ENCODE peak calls at places on chromosomes 2 and 18, in nine cellular contexts. O is psoas muscle; N is SK-N-SH; V is right cardiac atrium; C is HCT116; K is uterus; E is effector memory CD4-positive, alpha-beta T cell; H is tibial artery; P is CD8-positive, alpha-beta T cell. J is an unnamed sample.

GRCh38 chr2:163604941-163605555 is 130.8 kb downstream of the FIGN start:
- DNase-seq in V (no peak), N (no peak), E (no peak), O (no peak), C (no peak), K (no peak), H (no peak), P (no peak), J (no peak)

GRCh38 chr2:238339814-238340213 is 19.5 kb downstream of the TRAF3IP1 start:
- DNase-seq in K (no peak), H (no peak), C (no peak), N (peak; percentile 48), V (no peak), O (no peak), P (no peak), E (no peak), J (no peak)

GRCh38 chr2:102187191-102188150 is 648 bp downstream of the IL1RL2 start:
- DNase-seq in P (peak; percentile 59), O (peak; percentile 81), K (peak; percentile 24), C (no peak), E (peak; percentile 26), H (peak; percentile 78), V (peak; percentile 79), N (peak; percentile 37), J (peak; percentile 15)

GRCh38 chr2:20118051-20118450 is 66.6 kb upstream of the LAPTM4A start:
- DNase-seq in N (no peak), E (no peak), P (no peak), K (no peak), C (no peak), H (no peak), O (no peak), V (no peak), J (no peak)

GRCh38 chr2:404581-404980 is 116.7 kb upstream of the ALKAL2 start:
- DNase-seq in E (no peak), P (no peak), C (no peak), N (no peak), O (no peak), V (no peak), H (no peak), K (no peak), J (no peak)

GRCh38 chr2:167104691-167105090 is 216.4 kb downstream of the XIRP2 start:
- DNase-seq in P (no peak), H (no peak), O (no peak), N (no peak), C (no peak), E (no peak), V (no peak), K (no peak), J (no peak)

GRCh38 chr2:212595036-212595654 is 56.5 kb upstream of the ERBB4 start:
- DNase-seq in N (no peak), P (no peak), O (no peak), C (peak; percentile 32), K (no peak), H (no peak), V (no peak), E (no peak), J (no peak)

GRCh38 chr2:10490806-10491291 is 42.7 kb upstream of the ODC1 start:
- DNase-seq in K (no peak), E (no peak), N (no peak), C (no peak), V (no peak), H (peak; percentile 35), P (peak; percentile 23), O (no peak), J (no peak)

GRCh38 chr2:38035968-38036367 is 40.0 kb downstream of the CYP1B1 start:
- DNase-seq in C (no peak), O (no peak), V (no peak), P (no peak), N (no peak), E (no peak), K (no peak), H (no peak), J (no peak)

GRCh38 chr18:48805826-48806535 is 144.8 kb downstream of the SMAD7 start:
- DNase-seq in N (no peak), E (no peak), K (peak; percentile 4), H (peak; percentile 56), P (peak; percentile 36), C (no peak), O (peak; percentile 7), V (no peak), J (no peak)

GRCh38 chr2:226256237-226256636 is 543.4 kb downstream of the IRS1 start:
- DNase-seq in H (no peak), V (no peak), C (no peak), O (no peak), N (no peak), E (no peak), K (no peak), P (no peak), J (no peak)

GRCh38 chr2:217604527-217605279 is 398.1 kb downstream of the TNS1 start:
- DNase-seq in K (peak; percentile 70), C (no peak), V (peak; percentile 68), E (no peak), P (no peak), H (no peak), O (peak; percentile 72), N (peak; percentile 56), J (no peak)
- H3K27me3 ChIP-seq in K (no peaks in the 10 kb centered on the region), C (peaks cover 77% of the 10 kb centered on the region), V (no peaks in the 10 kb centered on the region), E (no peaks in the 10 kb centered on the region), P (no peaks in the 10 kb centered on the region), H (no peaks in the 10 kb centered on the region), O (no peaks in the 10 kb centered on the region), N (no peaks in the 10 kb centered on the region), J (no peaks in the 10 kb centered on the region)

GRCh38 chr2:98802344-98802743 is 71.4 kb upstream of the MGAT4A start:
- DNase-seq in E (no peak), K (no peak), C (no peak), H (no peak), O (no peak), V (no peak), P (no peak), N (no peak), J (no peak)
- H3K27me3 ChIP-seq in E (no peaks in the 10 kb centered on the region), K (no peaks in the 10 kb centered on the region), C (no peaks in the 10 kb centered on the region), H (no peaks in the 10 kb centered on the region), O (no peaks in the 10 kb centered on the region), V (no peaks in the 10 kb centered on the region), P (no peaks in the 10 kb centered on the region), N (no peaks in the 10 kb centered on the region), J (no peaks in the 10 kb centered on the region)

GRCh38 chr18:69649678-69650077 is 249.0 kb downstream of the DOK6 start:
- DNase-seq in O (no peak), K (no peak), E (no peak), H (no peak), C (no peak), P (no peak), V (no peak), N (no peak), J (no peak)
- H3K27me3 ChIP-seq in O (no peaks in the 10 kb centered on the region), K (no peaks in the 10 kb centered on the region), E (no peaks in the 10 kb centered on the region), H (no peaks in the 10 kb centered on the region), C (peaks cover 4% of the 10 kb centered on the region), P (no peaks in the 10 kb centered on the region), V (no peaks in the 10 kb centered on the region), N (no peaks in the 10 kb centered on the region), J (no peaks in the 10 kb centered on the region)

DNA sequence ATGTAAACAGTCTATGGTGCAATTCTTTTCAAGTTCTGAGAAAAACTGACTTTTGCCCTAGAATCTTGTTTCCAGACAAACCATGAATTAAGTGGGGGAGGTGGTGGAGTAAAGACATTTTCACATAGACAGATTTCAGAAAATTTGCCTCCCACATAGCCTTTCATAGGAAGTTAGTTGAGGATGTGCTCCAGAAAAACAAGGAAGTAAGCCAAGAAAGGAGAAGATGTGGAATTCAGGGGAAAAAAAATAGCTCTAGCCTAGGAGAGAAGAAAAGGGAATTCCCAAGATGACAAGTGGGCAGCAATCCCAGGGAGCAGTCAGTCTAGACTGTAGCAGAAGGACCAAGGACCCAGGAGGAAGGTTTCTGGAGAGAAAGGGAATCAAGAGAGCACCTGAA is 17.4 kb downstream of the RUFY4 start:
- DNase-seq in E (no peak), V (no peak), P (no peak), K (no peak), H (no peak), C (no peak), N (no peak), O (no peak), J (no peak)
- H3K27me3 ChIP-seq in E (no peaks in the 10 kb centered on the region), V (no peaks in the 10 kb centered on the region), P (no peaks in the 10 kb centered on the region), K (no peaks in the 10 kb centered on the region), H (no peaks in the 10 kb centered on the region), C (no peaks in the 10 kb centered on the region), N (no peaks in the 10 kb centered on the region), O (no peaks in the 10 kb centered on the region), J (no peaks in the 10 kb centered on the region)

GRCh38 chr2:176154853-176155252 is 2.3 kb upstream of the HOXD3 start:
- DNase-seq in P (no peak), H (no peak), E (no peak), N (no peak), C (no peak), K (no peak), V (no peak), O (no peak), J (no peak)
- H3K27me3 ChIP-seq in P (peaks cover 41% of the 10 kb centered on the region), H (no peaks in the 10 kb centered on the region), E (peaks cover 61% of the 10 kb centered on the region), N (no peaks in the 10 kb centered on the region), C (no peaks in the 10 kb centered on the region), K (no peaks in the 10 kb centered on the region), V (no peaks in the 10 kb centered on the region), O (peaks cover 6% of the 10 kb centered on the region), J (no peaks in the 10 kb centered on the region)

GRCh38 chr2:95024960-95025405 is 525 bp upstream of the MAL start:
- DNase-seq in H (no peak), E (no peak), O (no peak), K (no peak), P (no peak), V (peak; percentile 60), C (no peak), N (no peak), J (no peak)

GRCh38 chr2:95024306-95024880 is 1.1 kb upstream of the MAL start:
- DNase-seq in O (no peak), H (no peak), C (no peak), V (peak; percentile 56), P (no peak), N (no peak), K (no peak), E (no peak), J (no peak)

GRCh38 chr2:95027369-95027720 is 1.8 kb downstream of the MAL start:
- DNase-seq in E (no peak), K (no peak), O (peak; percentile 14), V (peak; percentile 7), N (no peak), C (no peak), P (no peak), H (no peak), J (no peak)

GRCh38 chr2:95025406-95026319 is at the start of gene MAL:
- DNase-seq in O (no peak), P (peak; percentile 85), C (no peak), H (no peak), V (peak; percentile 70), E (peak; percentile 20), N (peak; percentile 49), K (no peak), J (no peak)

GRCh38 chr2:95026471-95027368 is 1.2 kb downstream of the MAL start:
- DNase-seq in V (peak; percentile 18), O (peak; percentile 16), E (no peak), H (no peak), K (no peak), P (peak; percentile 68), C (no peak), N (no peak), J (no peak)
- H3K27me3 ChIP-seq in V (no peaks in the 10 kb centered on the region), O (peaks cover 19% of the 10 kb centered on the region), E (no peaks in the 10 kb centered on the region), H (no peaks in the 10 kb centered on the region), K (peaks cover 25% of the 10 kb centered on the region), P (no peaks in the 10 kb centered on the region), C (no peaks in the 10 kb centered on the region), N (peaks cover 86% of the 10 kb centered on the region), J (no peaks in the 10 kb centered on the region)

GRCh38 chr2:26685312-26685711 is 7.2 kb upstream of the KCNK3 start:
- DNase-seq in O (no peak), V (no peak), N (peak; percentile 83), C (no peak), K (no peak), P (no peak), H (no peak), E (no peak), J (no peak)
- H3K27me3 ChIP-seq in O (peaks cover 3% of the 10 kb centered on the region), V (no peaks in the 10 kb centered on the region), N (peaks cover 66% of the 10 kb centered on the region), C (no peaks in the 10 kb centered on the region), K (no peaks in the 10 kb centered on the region), P (no peaks in the 10 kb centered on the region), H (no peaks in the 10 kb centered on the region), E (peaks cover 3% of the 10 kb centered on the region), J (no peaks in the 10 kb centered on the region)